ENCODE peak calls at places on chromosomes 12 and 14, in seven cellular contexts. Z is stimulated activated CD4-positive, alpha-beta T cell treated with anti-CD3 and anti-CD28 coated beads, Interleukin-2, amount 100 ng/mL, for 48 hours; A is epithelial cell of esophagus; B is heart right ventricle; E is skeletal muscle cell; C is NCI-H446 treated with DMSO at 0.1 percent for 48 hours; J is EL. R is an unnamed sample.
A peak's percentile ranks its signal among the peaks of the same experiment; 100 is the strongest.

GRCh38 chr14:71647086-71647784 is 285.0 kb upstream of the RGS6 start:
- DNase-seq in A (peak; percentile 88), Z (no peak), C (no peak), E (no peak), B (no peak), J (no peak), R (no peak)

GRCh38 chr14:63730659-63731058 is 2.8 kb upstream of the SGPP1 start:
- DNase-seq in A (no peak), C (no peak), Z (no peak), J (no peak), E (no peak), B (no peak), R (no peak)

GRCh38 chr12:48985475-48985897 is 7.4 kb downstream of the WNT1 start:
- DNase-seq in E (no peak), B (peak; percentile 65), Z (no peak), C (no peak), A (no peak), J (no peak), R (no peak)

GRCh38 chr14:94769413-94770250 is at the start of gene GSC:
- DNase-seq in C (no peak), A (peak; percentile 11), J (peak; percentile 38), E (no peak), B (peak; percentile 46), Z (no peak), R (peak; percentile 32)

GRCh38 chr12:2653461-2653965 is 141.3 kb upstream of the FKBP4 start:
- DNase-seq in J (no peak), A (no peak), C (no peak), B (no peak), E (no peak), Z (no peak), R (no peak)

GRCh38 chr12:111295176-111295575 is 73.7 kb downstream of the PHETA1 start:
- DNase-seq in J (no peak), A (no peak), C (no peak), Z (no peak), E (no peak), B (no peak), R (no peak)

GRCh38 chr14:52455291-52456088 is 96.8 kb downstream of the TXNDC16 start:
- DNase-seq in A (peak; percentile 32), E (peak; percentile 68), B (no peak), C (no peak), Z (no peak), J (peak; percentile 81), R (no peak)

GRCh38 chr12:40171501-40171900 is 53.3 kb upstream of the LRRK2 start:
- DNase-seq in A (peak; percentile 47), Z (no peak), C (no peak), E (no peak), B (no peak), J (no peak), R (no peak)

GRCh38 chr14:97802430-97802829 is 1005.2 kb downstream of the VRK1 start:
- DNase-seq in E (no peak), A (peak; percentile 44), Z (no peak), B (no peak), J (no peak), C (no peak), R (no peak)

GRCh38 chr14:73295198-73295796 is 58.0 kb downstream of the PAPLN start:
- DNase-seq in E (no peak), B (peak; percentile 14), A (peak; percentile 46), Z (no peak), J (peak; percentile 41), C (peak; percentile 35), R (no peak)

GRCh38 chr12:87152841-87153528 is 876.2 kb downstream of the C12orf50 start:
- DNase-seq in B (no peak), Z (no peak), E (no peak), A (no peak), J (no peak), C (no peak), R (no peak)

GRCh38 chr12:28550757-28551381 is 360.6 kb downstream of the CCDC91 start:
- DNase-seq in C (no peak), A (peak; percentile 76), B (no peak), Z (no peak), E (peak; percentile 61), J (peak; percentile 56), R (no peak)

GRCh38 chr12:129607293-129607692 is 296.5 kb downstream of the TMEM132D start:
- DNase-seq in B (no peak), J (no peak), A (no peak), E (peak; percentile 61), C (no peak), Z (no peak), R (no peak)

GRCh38 chr12:88188180-88188579 is 46.1 kb downstream of the TMTC3 start:
- DNase-seq in A (peak; percentile 40), E (no peak), B (no peak), Z (no peak), C (no peak), J (peak; percentile 50), R (no peak)

GRCh38 chr14:91255820-91256219 is 11.3 kb upstream of the GPR68 start:
- DNase-seq in E (no peak), J (no peak), C (no peak), A (no peak), B (no peak), Z (no peak), R (no peak)

GRCh38 chr14:100827751-100828447 is 2.0 kb downstream of the MEG3 start:
- DNase-seq in Z (no peak), B (no peak), C (no peak), E (peak; percentile 51), A (peak; percentile 52), J (peak; percentile 74), R (no peak)

GRCh38 chr14:73188501-73188903 is 48.8 kb upstream of the PAPLN start:
- DNase-seq in B (no peak), E (peak; percentile 47), C (no peak), J (peak; percentile 84), Z (no peak), A (peak; percentile 80), R (no peak)

GRCh38 chr14:71296184-71296583 is 388.9 kb downstream of the PCNX1 start:
- DNase-seq in C (no peak), E (no peak), A (no peak), B (no peak), J (no peak), Z (no peak), R (no peak)

GRCh38 chr14:20350860-20351259 is 7.4 kb downstream of the PARP2 start:
- DNase-seq in B (no peak), C (no peak), Z (no peak), A (peak; percentile 13), J (peak; percentile 9), E (no peak), R (no peak)

GRCh38 chr12:40016960-40017359 is 88.9 kb downstream of the SLC2A13 start:
- DNase-seq in C (no peak), Z (no peak), J (no peak), E (peak; percentile 86), A (no peak), B (peak; percentile 14), R (no peak)